ENCODE peak calls at places on chromosomes 3 and 15, in nine cellular contexts. Z is mucosa of descending colon; U is CD8-positive, alpha-beta T cell; H is GM23338; Q is foreskin keratinocyte; J is fibroblast of pulmonary artery; F is GM13977; D is brain microvascular endothelial cell; M is LNCaP clone FGC. L is an unnamed sample.

GRCh38 chr3:134334231-134334900 is 39.9 kb downstream of the AMOTL2 start:
- DNase-seq in Z (no peak), H (no peak), Q (no peak), F (no peak), M (no peak), U (no peak), J (no peak), D (no peak), L (no peak)

GRCh38 chr15:60830479-60830878 is 351.5 kb upstream of the ICE2 start:
- DNase-seq in D (no peak), J (peak; percentile 25), U (no peak), M (no peak), Q (no peak), F (no peak), H (no peak), Z (no peak), L (no peak)

GRCh38 chr15:51270706-51271105 is 67.7 kb downstream of the CYP19A1 start:
- DNase-seq in F (no peak), M (no peak), U (no peak), Z (peak; percentile 29), J (no peak), Q (no peak), H (no peak), D (no peak), L (no peak)

GRCh38 chr3:117036259-117036799 is 326.8 kb downstream of the TUSC7 start:
- DNase-seq in H (no peak), J (peak; percentile 74), D (peak; percentile 88), U (no peak), Z (peak; percentile 29), Q (no peak), M (no peak), F (no peak), L (peak; percentile 81)

GRCh38 chr3:50133283-50133615 is 21.9 kb upstream of the SEMA3F start:
- DNase-seq in M (no peak), U (no peak), J (no peak), F (no peak), Q (no peak), Z (no peak), D (no peak), H (no peak), L (no peak)

GRCh38 chr3:60697132-60697531 is 554.1 kb downstream of the FHIT start:
- DNase-seq in M (no peak), Q (no peak), U (no peak), J (no peak), Z (no peak), D (no peak), F (no peak), H (no peak), L (no peak)

GRCh38 chr3:47512416-47513124 is 942 bp downstream of the ELP6 start:
- DNase-seq in J (peak; percentile 18), U (peak; percentile 37), Q (peak; percentile 28), F (no peak), H (peak; percentile 45), M (no peak), D (peak; percentile 4), Z (peak; percentile 41), L (no peak)

GRCh38 chr3:25594007-25594502 is 70.7 kb downstream of the TOP2B start:
- DNase-seq in F (no peak), J (peak; percentile 87), U (no peak), H (peak; percentile 78), M (peak; percentile 34), D (peak; percentile 70), Q (peak; percentile 59), Z (peak; percentile 34), L (no peak)

GRCh38 chr3:197949191-197949766 is 711 bp upstream of the RPL35A start:
- DNase-seq in J (no peak), Z (no peak), D (no peak), H (no peak), U (no peak), Q (no peak), F (no peak), M (no peak), L (no peak)

GRCh38 chr15:40430271-40430805 is 10.4 kb upstream of the BAHD1 start:
- DNase-seq in J (no peak), Q (peak; percentile 70), U (no peak), D (no peak), Z (peak; percentile 79), M (no peak), H (peak; percentile 63), F (no peak), L (no peak)

GRCh38 chr3:102165367-102165766 is 269.4 kb upstream of the ZPLD1 start:
- DNase-seq in H (no peak), F (no peak), D (peak; percentile 46), Z (no peak), Q (no peak), J (peak; percentile 54), M (no peak), U (no peak), L (no peak)

GRCh38 chr3:133413166-133414020 is 13.5 kb downstream of the BFSP2 start:
- DNase-seq in J (peak; percentile 50), U (no peak), Z (peak; percentile 5), F (no peak), M (peak; percentile 56), Q (no peak), H (no peak), D (no peak), L (no peak)

GRCh38 chr15:77282333-77282732 is 137.6 kb downstream of the PEAK1 start:
- DNase-seq in J (peak; percentile 62), D (peak; percentile 28), Q (no peak), U (no peak), M (no peak), F (no peak), Z (no peak), H (peak; percentile 67), L (no peak)

GRCh38 chr3:30720586-30721313 is 114.3 kb downstream of the TGFBR2 start:
- DNase-seq in M (peak; percentile 85), F (no peak), D (peak; percentile 14), U (no peak), J (peak; percentile 34), H (no peak), Z (no peak), Q (peak; percentile 83), L (no peak)

GRCh38 chr3:106794442-106794841 is 582.8 kb upstream of the CCDC54 start:
- DNase-seq in D (no peak), Z (no peak), F (no peak), U (no peak), H (no peak), J (no peak), Q (peak; percentile 23), M (no peak), L (no peak)

GRCh38 chr3:42649783-42650182 is 3.7 kb upstream of the ZBTB47 start:
- DNase-seq in D (no peak), Q (no peak), F (no peak), H (no peak), Z (no peak), J (no peak), M (no peak), U (no peak), L (no peak)

GRCh38 chr3:152941825-152942224 is 106.9 kb downstream of the P2RY1 start:
- DNase-seq in U (no peak), F (no peak), D (no peak), J (no peak), H (no peak), Z (peak; percentile 68), Q (no peak), M (peak; percentile 98), L (no peak)

GRCh38 chr15:60708684-60709083 is 229.7 kb upstream of the ICE2 start:
- DNase-seq in U (no peak), Z (no peak), F (no peak), J (peak; percentile 66), H (no peak), Q (no peak), D (peak; percentile 97), M (no peak), L (no peak)

GRCh38 chr15:95944193-95944592 is 386.3 kb upstream of the NR2F2 start:
- DNase-seq in M (no peak), J (no peak), Q (no peak), Z (no peak), D (no peak), U (no peak), F (no peak), H (no peak), L (no peak)

GRCh38 chr3:148203263-148204010 is 494.3 kb upstream of the AGTR1 start:
- DNase-seq in U (no peak), H (no peak), J (peak; percentile 63), D (peak; percentile 2), Z (no peak), Q (no peak), F (no peak), M (no peak), L (no peak)

GRCh38 chr3:170054204-170054603 is 16.4 kb downstream of the GPR160 start:
- DNase-seq in Z (no peak), U (no peak), J (peak; percentile 38), H (peak; percentile 30), M (no peak), F (no peak), D (no peak), Q (no peak), L (no peak)
- TF ChIP-seq CTCF in Z (no peak), U (peak; percentile 21), J (peak; percentile 54), H (peak; percentile 40), M (peak; percentile 52), F (peak; percentile 56), D (peak; percentile 44), Q (peak; percentile 55), L (peak; percentile 41)

GRCh38 chr15:56821721-56822425 is 88.6 kb upstream of the ZNF280D start:
- DNase-seq in H (peak; percentile 69), J (peak; percentile 85), Z (peak; percentile 72), U (peak; percentile 33), M (peak; percentile 31), D (peak; percentile 53), Q (peak; percentile 50), F (peak; percentile 42), L (peak; percentile 49)
- TF ChIP-seq CTCF in H (peak; percentile 70), J (peak; percentile 79), Z (peak; percentile 32), U (no peak), M (peak; percentile 82), D (peak; percentile 79), Q (peak; percentile 89), F (peak; percentile 75), L (peak; percentile 66)

DNA sequence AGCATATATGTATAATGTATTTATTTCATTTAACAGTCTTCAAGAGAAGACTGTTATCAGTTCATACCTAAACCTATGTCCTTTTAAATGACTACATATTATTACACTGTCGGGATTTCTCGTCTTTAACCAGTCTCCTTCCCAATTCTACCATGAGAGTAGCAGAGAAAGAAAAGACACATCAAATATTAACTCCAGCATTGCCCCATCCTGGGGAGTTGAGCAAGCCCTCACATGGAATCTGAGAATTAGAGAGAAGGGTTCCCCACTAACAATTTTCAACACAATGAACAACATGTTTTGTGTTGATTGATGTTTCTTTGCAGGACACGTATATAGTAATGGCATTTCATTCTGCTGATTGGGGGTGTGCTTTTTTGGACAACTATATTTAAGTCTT is 257.4 kb downstream of the ADAMTSL3 start:
- DNase-seq in M (no peak), H (no peak), U (no peak), Q (no peak), Z (no peak), J (no peak), D (no peak), F (no peak), L (no peak)
- TF ChIP-seq CTCF in M (no peak), H (no peak), U (no peak), Q (no peak), Z (no peak), J (no peak), D (no peak), F (no peak), L (no peak)

DNA sequence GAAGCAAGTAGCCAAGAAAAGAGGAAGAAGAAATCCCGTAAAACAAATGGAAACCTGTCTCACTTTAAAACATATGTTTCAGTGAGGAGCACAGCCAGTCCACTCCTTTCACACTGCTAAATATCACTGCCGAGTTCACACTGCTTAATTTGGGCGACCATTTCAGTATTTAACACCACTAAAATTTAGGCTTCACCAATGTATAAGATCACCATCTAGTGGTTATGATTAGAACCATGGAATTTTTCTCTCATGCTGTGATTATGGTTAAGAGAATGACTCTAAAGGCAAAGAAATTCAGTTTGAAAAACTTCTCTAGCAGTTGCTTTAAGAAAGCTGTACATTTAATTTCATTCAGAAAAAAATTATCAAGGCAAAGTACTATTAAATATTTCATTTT is 16.6 kb downstream of the SLC4A7 start:
- DNase-seq in J (peak; percentile 71), D (no peak), H (peak; percentile 31), U (no peak), Q (peak; percentile 26), F (peak; percentile 59), M (no peak), Z (no peak), L (no peak)
- TF ChIP-seq CTCF in J (peak; percentile 66), D (peak; percentile 51), H (peak; percentile 67), U (peak; percentile 60), Q (peak; percentile 73), F (peak; percentile 51), M (peak; percentile 62), Z (no peak), L (peak; percentile 69)